ENCODE peak calls at places on chromosomes 5 and 9, in seven cellular contexts. One of them, this sample, is unnamed.
A peak's percentile ranks its signal among the peaks of the same experiment; 100 is the strongest.

GRCh38 chr5:172929371-172929838 is 29.8 kb upstream of the RPL26L1 start:
- DNase-seq in anterior cingulate cortex: no peak
- DNase-seq in NCI-H774: no peak
- DNase-seq in AG04449: peak; percentile 86
- DNase-seq in HFFc6: peak; percentile 99
- DNase-seq in M059J: peak; percentile 90
- DNase-seq in NCI-H2081: no peak
- DNase-seq in this sample: peak; percentile 76

GRCh38 chr9:133886563-133887501 is 105.3 kb downstream of the VAV2 start:
- DNase-seq in anterior cingulate cortex: no peak
- DNase-seq in NCI-H774: peak; percentile 15
- DNase-seq in AG04449: no peak
- DNase-seq in HFFc6: no peak
- DNase-seq in M059J: no peak
- DNase-seq in NCI-H2081: no peak
- DNase-seq in this sample: no peak

GRCh38 chr9:134863306-134863902 is 17.2 kb upstream of the FCN2 start:
- DNase-seq in anterior cingulate cortex: no peak
- DNase-seq in NCI-H774: no peak
- DNase-seq in AG04449: no peak
- DNase-seq in HFFc6: no peak
- DNase-seq in M059J: no peak
- DNase-seq in NCI-H2081: no peak
- DNase-seq in this sample: peak; percentile 91

GRCh38 chr9:109779711-109780452 is at the start of gene PALM2AKAP2:
- DNase-seq in anterior cingulate cortex: peak; percentile 14
- DNase-seq in NCI-H774: no peak
- DNase-seq in AG04449: no peak
- DNase-seq in HFFc6: peak; percentile 50
- DNase-seq in M059J: peak; percentile 79
- DNase-seq in NCI-H2081: peak; percentile 7
- DNase-seq in this sample: peak; percentile 67

GRCh38 chr5:173964491-173964890 is 24.5 kb upstream of the C5orf47 start:
- DNase-seq in anterior cingulate cortex: no peak
- DNase-seq in NCI-H774: no peak
- DNase-seq in AG04449: no peak
- DNase-seq in HFFc6: no peak
- DNase-seq in M059J: no peak
- DNase-seq in NCI-H2081: no peak
- DNase-seq in this sample: no peak

GRCh38 chr5:61969761-61970160 is 336.2 kb upstream of the KIF2A start:
- DNase-seq in anterior cingulate cortex: no peak
- DNase-seq in NCI-H774: no peak
- DNase-seq in AG04449: no peak
- DNase-seq in HFFc6: no peak
- DNase-seq in M059J: no peak
- DNase-seq in NCI-H2081: no peak
- DNase-seq in this sample: no peak

GRCh38 chr9:126915281-126915816 is 767 bp downstream of the RALGPS1 start:
- DNase-seq in anterior cingulate cortex: peak; percentile 4
- DNase-seq in NCI-H774: peak; percentile 85
- DNase-seq in AG04449: no peak
- DNase-seq in HFFc6: no peak
- DNase-seq in M059J: no peak
- DNase-seq in NCI-H2081: peak; percentile 76
- DNase-seq in this sample: no peak

GRCh38 chr5:159330131-159330530 is at the start of gene IL12B:
- DNase-seq in anterior cingulate cortex: no peak
- DNase-seq in NCI-H774: no peak
- DNase-seq in AG04449: no peak
- DNase-seq in HFFc6: peak; percentile 19
- DNase-seq in M059J: peak; percentile 47
- DNase-seq in NCI-H2081: no peak
- DNase-seq in this sample: peak; percentile 77

GRCh38 chr9:134624119-134624826 is 17.3 kb upstream of the COL5A1 start:
- DNase-seq in anterior cingulate cortex: no peak
- DNase-seq in NCI-H774: no peak
- DNase-seq in AG04449: no peak
- DNase-seq in HFFc6: no peak
- DNase-seq in M059J: no peak
- DNase-seq in NCI-H2081: no peak
- DNase-seq in this sample: no peak

GRCh38 chr5:167128581-167128980 is 1162.9 kb upstream of the WWC1 start:
- DNase-seq in anterior cingulate cortex: no peak
- DNase-seq in NCI-H774: no peak
- DNase-seq in AG04449: no peak
- DNase-seq in HFFc6: no peak
- DNase-seq in M059J: no peak
- DNase-seq in NCI-H2081: no peak
- DNase-seq in this sample: no peak

GRCh38 chr9:93305497-93306020 is 121.6 kb downstream of the WNK2 start:
- DNase-seq in anterior cingulate cortex: no peak
- DNase-seq in NCI-H774: no peak
- DNase-seq in AG04449: no peak
- DNase-seq in HFFc6: no peak
- DNase-seq in M059J: no peak
- DNase-seq in NCI-H2081: no peak
- DNase-seq in this sample: no peak

GRCh38 chr9:17600962-17601593 is 22.2 kb downstream of the SH3GL2 start:
- DNase-seq in anterior cingulate cortex: no peak
- DNase-seq in NCI-H774: no peak
- DNase-seq in AG04449: no peak
- DNase-seq in HFFc6: peak; percentile 32
- DNase-seq in M059J: peak; percentile 89
- DNase-seq in NCI-H2081: no peak
- DNase-seq in this sample: no peak

GRCh38 chr9:26292943-26293342 is 599.7 kb downstream of the CAAP1 start:
- DNase-seq in anterior cingulate cortex: no peak
- DNase-seq in NCI-H774: no peak
- DNase-seq in AG04449: no peak
- DNase-seq in HFFc6: peak; percentile 54
- DNase-seq in M059J: peak; percentile 98
- DNase-seq in NCI-H2081: peak; percentile 46
- DNase-seq in this sample: peak; percentile 79

GRCh38 chr5:170848033-170848432 is 13.8 kb upstream of the RANBP17 start:
- DNase-seq in anterior cingulate cortex: no peak
- DNase-seq in NCI-H774: no peak
- DNase-seq in AG04449: no peak
- DNase-seq in HFFc6: peak; percentile 41
- DNase-seq in M059J: no peak
- DNase-seq in NCI-H2081: no peak
- DNase-seq in this sample: peak; percentile 34

GRCh38 chr5:74034738-74035137 is 408.7 kb downstream of the ARHGEF28 start:
- DNase-seq in anterior cingulate cortex: no peak
- DNase-seq in NCI-H774: no peak
- DNase-seq in AG04449: no peak
- DNase-seq in HFFc6: peak; percentile 70
- DNase-seq in M059J: peak; percentile 84
- DNase-seq in NCI-H2081: no peak
- DNase-seq in this sample: peak; percentile 92

GRCh38 chr5:180354966-180355365 is 1.8 kb upstream of the GFPT2 start:
- DNase-seq in anterior cingulate cortex: no peak
- DNase-seq in NCI-H774: no peak
- DNase-seq in AG04449: no peak
- DNase-seq in HFFc6: no peak
- DNase-seq in M059J: no peak
- DNase-seq in NCI-H2081: no peak
- DNase-seq in this sample: no peak

GRCh38 chr5:116524051-116524450 is 50.6 kb downstream of the SEMA6A start:
- DNase-seq in anterior cingulate cortex: no peak
- DNase-seq in NCI-H774: no peak
- DNase-seq in AG04449: no peak
- DNase-seq in HFFc6: no peak
- DNase-seq in M059J: no peak
- DNase-seq in NCI-H2081: no peak
- DNase-seq in this sample: no peak

GRCh38 chr5:131423056-131423455 is 159.2 kb downstream of the CDC42SE2 start:
- DNase-seq in anterior cingulate cortex: no peak
- DNase-seq in NCI-H774: no peak
- DNase-seq in AG04449: no peak
- DNase-seq in HFFc6: no peak
- DNase-seq in M059J: peak; percentile 28
- DNase-seq in NCI-H2081: peak; percentile 0
- DNase-seq in this sample: no peak

GRCh38 chr9:1100945-1101344 is 50.8 kb downstream of the DMRT2 start:
- DNase-seq in anterior cingulate cortex: peak; percentile 17
- DNase-seq in NCI-H774: no peak
- DNase-seq in AG04449: no peak
- DNase-seq in HFFc6: no peak
- DNase-seq in M059J: peak; percentile 22
- DNase-seq in NCI-H2081: no peak
- DNase-seq in this sample: peak; percentile 49

GRCh38 chr9:121901616-121902015 is 191.5 kb downstream of the TTLL11 start:
- DNase-seq in anterior cingulate cortex: no peak
- DNase-seq in NCI-H774: no peak
- DNase-seq in AG04449: no peak
- DNase-seq in HFFc6: no peak
- DNase-seq in M059J: no peak
- DNase-seq in NCI-H2081: no peak
- DNase-seq in this sample: no peak

GRCh38 chr5:1510151-1510561 is 13.6 kb downstream of the LPCAT1 start:
- DNase-seq in anterior cingulate cortex: no peak
- DNase-seq in NCI-H774: no peak
- DNase-seq in AG04449: no peak
- DNase-seq in HFFc6: no peak
- DNase-seq in M059J: no peak
- DNase-seq in NCI-H2081: no peak
- DNase-seq in this sample: peak; percentile 0

GRCh38 chr9:101449071-101449721 is 13.6 kb upstream of the ALDOB start:
- DNase-seq in anterior cingulate cortex: peak; percentile 51
- DNase-seq in NCI-H774: peak; percentile 86
- DNase-seq in AG04449: no peak
- DNase-seq in HFFc6: peak; percentile 52
- DNase-seq in M059J: peak; percentile 78
- DNase-seq in NCI-H2081: peak; percentile 81
- DNase-seq in this sample: peak; percentile 78

GRCh38 chr5:17738461-17738860 is 104.2 kb downstream of the TAF11L14 start:
- DNase-seq in anterior cingulate cortex: no peak
- DNase-seq in NCI-H774: no peak
- DNase-seq in AG04449: no peak
- DNase-seq in HFFc6: no peak
- DNase-seq in M059J: no peak
- DNase-seq in NCI-H2081: no peak
- DNase-seq in this sample: no peak

GRCh38 chr9:99398241-99398640 is 176.2 kb downstream of the SEC61B start:
- DNase-seq in anterior cingulate cortex: no peak
- DNase-seq in NCI-H774: no peak
- DNase-seq in AG04449: no peak
- DNase-seq in HFFc6: no peak
- DNase-seq in M059J: peak; percentile 85
- DNase-seq in NCI-H2081: no peak
- DNase-seq in this sample: no peak

GRCh38 chr9:125816321-125816720 is 69.1 kb downstream of the PBX3 start:
- DNase-seq in anterior cingulate cortex: no peak
- DNase-seq in NCI-H774: no peak
- DNase-seq in AG04449: no peak
- DNase-seq in HFFc6: no peak
- DNase-seq in M059J: no peak
- DNase-seq in NCI-H2081: no peak
- DNase-seq in this sample: no peak

GRCh38 chr9:105296889-105297288 is 52.4 kb downstream of the SLC44A1 start:
- DNase-seq in anterior cingulate cortex: no peak
- DNase-seq in NCI-H774: no peak
- DNase-seq in AG04449: peak; percentile 72
- DNase-seq in HFFc6: peak; percentile 88
- DNase-seq in M059J: peak; percentile 96
- DNase-seq in NCI-H2081: no peak
- DNase-seq in this sample: peak; percentile 4

GRCh38 chr5:102811962-102812361 is 56.9 kb downstream of the PAM start:
- DNase-seq in anterior cingulate cortex: no peak
- DNase-seq in NCI-H774: no peak
- DNase-seq in AG04449: no peak
- DNase-seq in HFFc6: peak; percentile 46
- DNase-seq in M059J: peak; percentile 76
- DNase-seq in NCI-H2081: peak; percentile 63
- DNase-seq in this sample: no peak

GRCh38 chr9:77514886-77515711 is 133.0 kb downstream of the GNA14 start:
- DNase-seq in anterior cingulate cortex: peak; percentile 7
- DNase-seq in NCI-H774: no peak
- DNase-seq in AG04449: no peak
- DNase-seq in HFFc6: peak; percentile 58
- DNase-seq in M059J: peak; percentile 90
- DNase-seq in NCI-H2081: no peak
- DNase-seq in this sample: peak; percentile 43

GRCh38 chr5:173310861-173311515 is 17.2 kb downstream of the STC2 start:
- DNase-seq in anterior cingulate cortex: no peak
- DNase-seq in NCI-H774: no peak
- DNase-seq in AG04449: no peak
- DNase-seq in HFFc6: no peak
- DNase-seq in M059J: peak; percentile 55
- DNase-seq in NCI-H2081: no peak
- DNase-seq in this sample: peak; percentile 72